ENCODE peak calls at places on chromosomes 6 and 20, in six cellular contexts. U, N, H, E, X and V are unnamed samples.

GRCh38 chr6:47700051-47700450 is 1.7 kb downstream of the ADGRF4 start:
- DNase-seq in X (no peak), H (no peak), E (no peak), U (no peak), N (no peak), V (no peak)

GRCh38 chr6:130537447-130537846 is 171.6 kb downstream of the TMEM200A start:
- DNase-seq in H (no peak), E (no peak), U (no peak), N (no peak), X (no peak), V (no peak)

GRCh38 chr20:36777152-36777551 is 3.6 kb upstream of the DSN1 start:
- DNase-seq in H (no peak), N (no peak), E (no peak), X (peak), U (no peak), V (no peak)

GRCh38 chr20:23874747-23875146 is 4.8 kb downstream of the CST5 start:
- DNase-seq in N (no peak), U (no peak), E (no peak), X (no peak), H (no peak), V (no peak)

GRCh38 chr20:35821807-35822242 is 50.0 kb downstream of the PHF20 start:
- DNase-seq in H (peak), E (no peak), N (no peak), X (no peak), U (no peak), V (no peak)

GRCh38 chr6:33962673-33963072 is 158.9 kb upstream of the MLN start:
- DNase-seq in E (no peak), X (no peak), U (no peak), N (no peak), H (no peak), V (no peak)

GRCh38 chr6:42131531-42131930 is 10.9 kb downstream of the C6orf132 start:
- DNase-seq in H (no peak), N (no peak), X (no peak), E (no peak), U (no peak), V (no peak)

GRCh38 chr6:39962831-39963230 is 28.6 kb upstream of the MOCS1 start:
- DNase-seq in N (no peak), U (no peak), E (no peak), H (no peak), X (no peak), V (no peak)

GRCh38 chr6:80250391-80250997 is 144.0 kb downstream of the BCKDHB start:
- DNase-seq in E (no peak), N (no peak), X (peak), H (no peak), U (no peak), V (no peak)

GRCh38 chr6:51292659-51293058 is 474.0 kb downstream of the TFAP2B start:
- DNase-seq in H (no peak), U (no peak), X (no peak), E (no peak), N (no peak), V (no peak)

GRCh38 chr6:15464211-15464725 is 198.6 kb downstream of the DTNBP1 start:
- DNase-seq in U (no peak), X (peak), H (peak), N (no peak), E (no peak), V (no peak)

GRCh38 chr6:7114744-7115451 is 7.1 kb downstream of the RREB1 start:
- DNase-seq in U (no peak), X (no peak), E (no peak), H (no peak), N (no peak), V (no peak)

GRCh38 chr20:61757678-61758555 is 307.8 kb downstream of the TAF4 start:
- DNase-seq in N (no peak), E (no peak), H (no peak), X (no peak), U (no peak), V (no peak)

GRCh38 chr20:49675368-49676151 is 38.1 kb downstream of the B4GALT5 start:
- DNase-seq in X (no peak), U (peak), E (no peak), N (no peak), H (peak), V (no peak)

GRCh38 chr6:150667977-150668716 is 68.5 kb downstream of the PLEKHG1 start:
- DNase-seq in N (no peak), X (peak), E (no peak), H (peak), U (no peak), V (no peak)

GRCh38 chr20:51678041-51678697 is 90.0 kb downstream of the ATP9A start:
- DNase-seq in U (no peak), H (no peak), E (peak), X (no peak), N (no peak), V (no peak)

GRCh38 chr6:20033697-20034407 is 178.4 kb downstream of the MBOAT1 start:
- DNase-seq in E (no peak), N (no peak), X (no peak), U (no peak), H (no peak), V (no peak)

GRCh38 chr6:106772270-106773142 is 143.1 kb downstream of the QRSL1 start:
- DNase-seq in X (no peak), N (no peak), H (no peak), E (peak), U (no peak), V (no peak)

GRCh38 chr6:147000545-147001488 is 203.4 kb upstream of the STXBP5 start:
- DNase-seq in H (no peak), U (no peak), E (no peak), X (peak), N (no peak), V (no peak)

GRCh38 chr6:57135885-57136284 is 36.2 kb upstream of the BAG2 start:
- DNase-seq in E (no peak), X (no peak), U (no peak), H (no peak), N (no peak), V (no peak)

GRCh38 chr6:5640614-5641013 is 366.1 kb downstream of the NRN1 start:
- DNase-seq in E (no peak), X (no peak), H (no peak), N (no peak), U (no peak), V (no peak)

GRCh38 chr6:71228461-71229041 is 60.1 kb upstream of the OGFRL1 start:
- DNase-seq in N (no peak), H (no peak), X (no peak), E (no peak), U (no peak), V (no peak)

GRCh38 chr6:116847234-116847633 is 18.4 kb upstream of the GPRC6A start:
- DNase-seq in E (peak), U (no peak), N (no peak), H (peak), X (no peak), V (no peak)

GRCh38 chr6:142013286-142013685 is 119.4 kb upstream of the GJE1 start:
- DNase-seq in H (no peak), U (no peak), N (no peak), X (no peak), E (no peak), V (no peak)

GRCh38 chr6:111477481-111477938 is 5.5 kb downstream of the REV3L start:
- DNase-seq in X (no peak), E (no peak), U (peak), N (no peak), H (no peak), V (no peak)

GRCh38 chr6:69647726-69648125 is 149.1 kb downstream of the LMBRD1 start:
- DNase-seq in H (peak), N (no peak), E (no peak), X (no peak), U (no peak), V (no peak)

GRCh38 chr6:96075826-96076225 is 60.1 kb downstream of the FUT9 start:
- DNase-seq in E (no peak), N (no peak), H (no peak), X (no peak), U (no peak), V (no peak)

GRCh38 chr20:9831032-9831431 is 7.8 kb downstream of the PAK5 start:
- DNase-seq in X (no peak), E (no peak), U (no peak), N (no peak), H (no peak), V (no peak)

GRCh38 chr6:34082816-34083215 is 63.1 kb downstream of the GRM4 start:
- DNase-seq in U (no peak), E (no peak), N (no peak), X (no peak), H (no peak), V (no peak)

GRCh38 chr6:151391021-151391470 is 313 bp downstream of the ZBTB2 start:
- DNase-seq in N (peak), X (peak), E (peak), U (no peak), H (peak), V (peak)

DNA sequence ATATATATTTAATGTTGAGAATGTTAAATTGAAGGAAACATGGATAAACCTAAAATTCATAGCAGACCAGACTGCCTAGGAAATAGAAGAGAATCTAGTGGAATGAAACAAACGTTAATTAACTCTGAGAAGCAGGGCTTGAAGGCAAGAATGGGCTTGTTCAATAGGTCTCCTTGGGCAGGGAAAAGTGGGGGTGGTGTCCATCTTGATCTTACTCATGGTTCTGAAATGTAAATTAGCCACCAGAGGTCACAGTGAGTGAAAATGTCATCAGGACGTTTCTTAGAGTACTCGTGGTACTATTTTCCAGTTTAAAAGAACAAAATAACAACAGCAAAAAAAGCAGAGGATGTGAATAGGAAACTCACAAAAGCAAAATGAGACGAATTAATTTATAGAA is 66.8 kb upstream of the BTBD3 start:
- DNase-seq in N (no peak), U (no peak), X (no peak), E (no peak), H (no peak), V (no peak)
- TF ChIP-seq TAF1 in N (no peak), U (no peak), X (no peak), E (no peak), H (no peak), V (no peak)

DNA sequence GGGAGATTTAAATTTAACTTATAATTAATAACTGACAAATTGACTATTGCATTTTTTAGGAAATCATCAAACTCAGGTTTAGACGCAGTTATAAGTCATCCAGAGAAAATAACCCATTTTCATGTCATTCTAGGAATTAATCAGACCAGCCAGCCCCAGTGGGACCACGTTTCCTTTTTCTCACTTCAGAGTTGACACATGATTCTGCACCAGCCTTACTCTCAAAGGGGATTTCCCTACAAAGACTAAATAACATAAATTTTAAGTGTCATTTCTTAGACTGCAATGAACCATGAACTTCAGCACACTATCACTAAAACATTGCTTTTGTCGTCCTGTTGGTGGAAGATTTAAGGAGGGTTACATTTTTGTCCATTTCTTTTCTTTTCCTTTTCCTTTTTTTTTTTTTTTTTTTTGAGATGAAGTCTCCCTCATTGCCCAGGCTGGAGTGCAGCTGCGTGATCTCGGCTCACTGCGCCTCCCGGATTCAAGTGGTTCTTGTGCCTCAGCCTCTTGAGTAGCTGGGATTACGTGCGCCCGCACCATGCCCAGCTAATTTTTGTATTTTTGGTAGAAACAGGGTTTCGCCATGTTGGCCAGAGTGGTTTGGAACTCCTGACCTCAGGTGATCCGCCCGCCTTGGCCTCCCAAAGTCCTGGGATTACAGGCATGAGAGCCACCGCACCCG is 3.6 kb downstream of the IPCEF1 start:
- DNase-seq in H (no peak), X (no peak), U (peak), E (no peak), N (peak), V (peak)
- TF ChIP-seq TAF1 in H (no peak), X (no peak), U (no peak), E (no peak), N (no peak), V (no peak)

DNA sequence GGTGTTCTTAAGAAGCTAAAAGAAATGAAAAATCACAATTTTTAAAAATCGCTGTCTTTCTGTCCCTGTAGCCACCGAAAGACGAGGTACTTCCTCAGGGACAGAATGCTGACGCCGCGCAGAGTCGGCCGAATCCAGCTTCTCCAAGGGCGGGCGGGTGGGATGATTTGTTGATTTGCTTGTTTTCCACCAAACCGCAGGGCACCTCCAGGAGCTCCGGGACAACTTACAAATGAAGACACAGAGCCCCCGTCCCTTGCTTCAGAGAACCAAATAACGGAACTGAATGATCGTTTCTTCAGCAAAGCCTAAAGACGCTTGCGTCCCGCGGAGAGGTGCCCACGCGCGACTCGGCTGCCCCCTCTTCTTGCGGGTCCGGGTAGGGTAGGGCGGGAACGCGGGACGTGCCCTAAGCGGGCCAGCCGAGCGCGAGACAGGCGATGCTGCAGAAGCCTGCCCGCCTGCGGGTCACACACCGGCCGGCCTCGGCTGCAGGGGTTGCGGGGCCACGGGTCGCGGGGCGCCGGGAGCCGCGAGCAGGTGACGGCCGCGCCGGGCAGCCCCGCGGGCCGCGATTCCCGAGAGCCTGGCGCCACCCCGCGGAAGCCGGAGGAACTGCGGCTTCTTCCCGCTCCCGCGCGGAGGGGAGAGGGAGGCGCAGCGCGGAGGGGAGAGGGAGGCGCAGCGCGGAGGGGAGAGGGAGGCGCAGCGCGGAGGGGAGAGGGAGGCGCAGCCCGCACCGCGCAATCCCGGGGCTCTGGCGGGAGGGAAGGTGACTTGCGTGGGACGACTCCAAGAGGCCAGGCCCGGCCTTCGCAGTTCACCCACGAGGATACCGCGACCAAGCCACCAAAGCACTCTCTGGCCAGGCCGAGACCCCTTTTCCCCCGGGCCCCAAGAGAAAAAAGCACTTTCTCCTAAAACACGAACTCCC is 7.7 kb upstream of the FOXF2 start:
- DNase-seq in U (no peak), N (peak), H (no peak), X (peak), E (peak), V (no peak)
- TF ChIP-seq TAF1 in U (no peak), N (no peak), H (no peak), X (no peak), E (no peak), V (no peak)

DNA sequence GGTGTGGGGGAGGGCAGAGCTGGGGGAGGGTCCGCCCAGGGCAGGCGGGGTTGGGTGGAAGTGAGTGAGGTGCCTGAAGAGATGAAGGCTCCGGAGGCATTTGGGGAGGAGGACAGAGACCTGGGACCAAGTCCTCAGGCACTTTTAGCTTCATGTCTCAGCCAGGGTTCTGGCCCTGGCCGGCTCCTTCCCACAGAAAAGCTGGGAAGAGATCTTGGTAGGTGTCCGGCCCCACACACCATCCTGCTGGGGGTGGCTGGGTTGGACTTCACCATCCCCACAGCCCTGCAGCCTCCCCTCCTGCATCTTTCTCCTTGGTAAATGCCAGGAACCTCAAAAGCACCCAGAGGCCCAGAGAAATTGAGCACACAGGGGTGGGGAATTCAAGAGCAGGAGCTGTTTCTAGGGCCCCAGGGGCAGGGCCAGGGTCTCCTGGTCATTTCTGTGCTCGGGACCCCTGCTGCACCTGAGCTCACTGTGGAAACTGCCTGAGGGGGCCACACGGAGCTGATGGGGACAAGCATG is 93.7 kb upstream of the BHLHE23 start:
- DNase-seq in N (no peak), H (no peak), E (no peak), U (no peak), X (no peak), V (no peak)
- TF ChIP-seq TAF1 in N (no peak), H (no peak), E (no peak), U (no peak), X (no peak), V (no peak)

DNA sequence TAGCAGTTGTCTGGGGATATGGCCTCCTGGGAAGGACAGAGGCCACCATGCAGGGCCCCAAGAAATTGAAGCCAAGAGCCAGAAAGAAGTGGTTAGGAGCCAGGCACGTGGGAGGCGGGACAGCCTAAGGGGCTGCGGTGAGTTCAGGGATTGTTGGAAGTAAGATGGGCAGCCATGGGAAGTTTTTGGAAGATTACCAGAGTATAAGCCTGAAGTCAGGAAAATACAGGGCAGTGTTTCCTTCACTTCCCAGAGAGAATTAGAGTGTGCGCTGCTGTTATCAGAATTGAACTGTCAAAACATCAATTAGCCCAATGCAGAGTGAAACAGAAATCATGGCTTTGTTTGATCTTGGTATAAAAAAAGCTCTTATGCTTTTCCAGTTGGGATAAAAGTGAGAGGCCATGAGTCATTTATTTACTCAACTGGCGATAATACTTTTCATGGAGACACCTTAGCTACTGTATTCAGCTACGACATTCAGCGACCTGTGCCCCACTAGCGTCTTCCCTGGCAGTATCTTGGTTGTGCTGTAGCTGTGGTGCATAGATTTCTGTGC is 66.9 kb downstream of the PHACTR2 start:
- DNase-seq in X (no peak), U (no peak), N (no peak), H (peak), E (no peak), V (no peak)
- TF ChIP-seq TAF1 in X (no peak), U (no peak), N (no peak), H (no peak), E (no peak), V (no peak)